ENCODE peak calls at places on chromosomes 7 and 10, in six cellular contexts. R is IMR-90, N is SJSA1, E is NT2/D1, W is K562, O is neural progenitor cell. A is an unnamed sample. For H3K4me1, the result is how much of the 10 kb centered on the place peaks cover.

GRCh38 chr10:60236869-60237524 is 152.7 kb downstream of the ANK3 start:
- DNase-seq in E (no peak), O (no peak), R (no peak), N (no peak), W (no peak), A (peak)

GRCh38 chr10:106513328-106513727 is 651.2 kb downstream of the SORCS1 start:
- DNase-seq in O (no peak), R (peak), E (no peak), W (no peak), N (no peak), A (peak)

GRCh38 chr7:28754027-28754426 is 204.1 kb downstream of the TRIL start:
- DNase-seq in N (no peak), W (no peak), R (peak), O (peak), E (no peak), A (peak)

GRCh38 chr7:87354749-87355148 is 9.3 kb downstream of the CROT start:
- DNase-seq in N (no peak), R (peak), W (no peak), E (peak), O (peak), A (peak)

GRCh38 chr10:80177781-80178636 is 27.3 kb downstream of the ANXA11 start:
- DNase-seq in R (peak), O (no peak), N (no peak), W (no peak), E (no peak), A (no peak)

GRCh38 chr10:113463777-113464176 is 89.1 kb upstream of the HABP2 start:
- DNase-seq in R (peak), W (no peak), E (no peak), N (no peak), O (no peak), A (peak)

GRCh38 chr7:156764016-156764669 is 123.6 kb downstream of the RNF32 start:
- DNase-seq in E (peak), O (peak), N (no peak), R (peak), W (peak), A (peak)

GRCh38 chr10:32890444-32890843 is 67.6 kb downstream of the ITGB1 start:
- DNase-seq in W (no peak), R (no peak), O (no peak), E (no peak), N (no peak), A (no peak)

GRCh38 chr7:42991024-42991423 is 58.8 kb downstream of the MRPL32 start:
- DNase-seq in O (no peak), N (no peak), W (no peak), R (no peak), E (no peak), A (no peak)

GRCh38 chr10:62327897-62328296 is 46.3 kb upstream of the ZNF365 start:
- DNase-seq in N (peak), W (no peak), O (no peak), R (no peak), E (no peak), A (no peak)

GRCh38 chr10:7488418-7488829 is 77.6 kb upstream of the SFMBT2 start:
- DNase-seq in R (peak), W (no peak), N (peak), E (no peak), O (no peak), A (peak)

GRCh38 chr7:30238721-30239441 is 45.5 kb upstream of the ZNRF2 start:
- DNase-seq in W (no peak), O (no peak), R (no peak), E (no peak), N (peak), A (peak)

GRCh38 chr7:131107343-131108211 is 220.1 kb upstream of the MKLN1 start:
- DNase-seq in N (peak), E (no peak), R (peak), O (peak), W (peak), A (peak)

GRCh38 chr7:27175626-27176342 is 1.7 kb upstream of the HOXA10 start:
- DNase-seq in E (no peak), N (peak), O (no peak), W (no peak), R (no peak), A (no peak)

GRCh38 chr7:67493386-67493785 is 496.8 kb downstream of the TYW1 start:
- DNase-seq in O (no peak), E (no peak), W (no peak), N (no peak), R (no peak), A (no peak)

GRCh38 chr7:29622335-29623265 is 59.0 kb downstream of the PRR15 start:
- DNase-seq in R (peak), W (no peak), O (no peak), E (no peak), N (peak), A (no peak)

GRCh38 chr7:83819911-83820310 is 171.0 kb upstream of the SEMA3E start:
- DNase-seq in N (no peak), E (peak), R (no peak), O (peak), W (no peak), A (no peak)

GRCh38 chr7:88597941-88598425 is 161.5 kb upstream of the ZNF804B start:
- DNase-seq in O (no peak), N (no peak), W (no peak), R (no peak), E (no peak), A (no peak)

GRCh38 chr10:75071756-75072155 is 39.7 kb upstream of the SAMD8 start:
- DNase-seq in W (no peak), N (no peak), O (no peak), E (no peak), R (no peak), A (no peak)

GRCh38 chr7:77439572-77439971 is 23.4 kb upstream of the GSAP start:
- DNase-seq in N (peak), R (no peak), E (no peak), W (no peak), O (peak), A (peak)

GRCh38 chr10:8238989-8239388 is 184.5 kb downstream of the GATA3 start:
- DNase-seq in N (no peak), R (no peak), W (no peak), E (no peak), O (no peak), A (no peak)

GRCh38 chr10:74748632-74749031 is 77.8 kb upstream of the KAT6B start:
- DNase-seq in W (no peak), O (peak), E (no peak), R (no peak), N (no peak), A (no peak)

GRCh38 chr10:7679256-7679655 is 12.5 kb upstream of the ITIH5 start:
- DNase-seq in E (no peak), O (no peak), W (no peak), R (no peak), N (no peak), A (no peak)

DNA sequence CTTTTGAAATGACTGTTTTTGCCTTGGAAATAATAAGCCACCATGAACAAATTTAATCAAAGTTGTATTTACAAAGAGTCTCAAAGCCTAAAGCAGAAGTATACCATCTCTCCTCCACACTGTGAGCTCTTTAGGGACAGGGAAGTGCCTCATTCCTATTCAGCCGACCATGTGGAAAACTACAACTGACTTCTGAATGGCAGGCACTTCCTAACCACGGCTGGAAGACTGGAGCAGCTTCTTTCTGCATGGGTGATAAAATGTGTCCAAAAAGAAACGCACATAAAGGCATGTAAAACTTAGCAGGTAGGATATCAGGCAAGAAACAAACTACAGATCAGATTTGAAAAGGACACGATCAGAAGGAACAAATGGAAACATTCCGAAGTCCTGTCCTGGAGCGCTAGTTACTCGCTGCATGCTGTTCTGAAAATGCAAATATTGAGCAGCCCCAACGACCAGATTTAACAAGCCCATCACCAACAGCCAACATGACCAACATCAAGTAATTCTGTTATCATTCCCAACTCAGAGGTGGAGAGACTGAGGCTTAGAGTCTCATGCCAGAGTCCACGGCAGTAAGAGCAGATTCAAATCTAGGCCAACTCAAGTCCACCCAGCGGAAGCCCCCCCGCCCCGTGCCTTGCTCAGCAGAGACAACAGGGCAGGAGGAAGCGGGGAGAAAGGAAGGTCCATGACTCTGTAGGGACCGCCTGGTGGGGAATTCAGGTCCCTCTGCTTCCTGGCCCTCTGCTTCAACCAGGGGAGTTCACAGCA is 26.5 kb downstream of the CTBP2 start:
- DNase-seq in R (no peak), O (peak), E (no peak), W (no peak), N (no peak), A (no peak)
- H3K4me1 ChIP-seq in R (under half), O (half or more), E (under half), W (under half), N (under half), A (under half)

GRCh38 chr7:143408247-143408685 is 390 bp downstream of the EPHA1 start:
- DNase-seq in O (peak), W (no peak), R (no peak), E (no peak), N (no peak), A (no peak)
- H3K4me1 ChIP-seq in O (under half), W (under half), R (under half), E (under half), N (under half), A (under half)

GRCh38 chr7:137934941-137935848 is 66.7 kb downstream of the CREB3L2 start:
- DNase-seq in E (no peak), W (no peak), R (no peak), O (no peak), N (no peak), A (no peak)

GRCh38 chr7:137931823-137932222 is 70.1 kb downstream of the CREB3L2 start:
- DNase-seq in E (no peak), W (no peak), O (no peak), R (no peak), N (no peak), A (no peak)

GRCh38 chr7:137934176-137934826 is 67.6 kb downstream of the CREB3L2 start:
- DNase-seq in W (no peak), O (no peak), N (no peak), E (no peak), R (no peak), A (no peak)

GRCh38 chr7:137932881-137933269 is 69.0 kb downstream of the CREB3L2 start:
- DNase-seq in W (no peak), N (no peak), O (no peak), E (no peak), R (peak), A (no peak)

GRCh38 chr7:137933270-137934017 is 68.4 kb downstream of the CREB3L2 start:
- DNase-seq in W (peak), N (peak), R (peak), E (no peak), O (no peak), A (peak)
- H3K4me1 ChIP-seq in W (under half), N (under half), R (under half), E (under half), O (under half), A (under half)

DNA sequence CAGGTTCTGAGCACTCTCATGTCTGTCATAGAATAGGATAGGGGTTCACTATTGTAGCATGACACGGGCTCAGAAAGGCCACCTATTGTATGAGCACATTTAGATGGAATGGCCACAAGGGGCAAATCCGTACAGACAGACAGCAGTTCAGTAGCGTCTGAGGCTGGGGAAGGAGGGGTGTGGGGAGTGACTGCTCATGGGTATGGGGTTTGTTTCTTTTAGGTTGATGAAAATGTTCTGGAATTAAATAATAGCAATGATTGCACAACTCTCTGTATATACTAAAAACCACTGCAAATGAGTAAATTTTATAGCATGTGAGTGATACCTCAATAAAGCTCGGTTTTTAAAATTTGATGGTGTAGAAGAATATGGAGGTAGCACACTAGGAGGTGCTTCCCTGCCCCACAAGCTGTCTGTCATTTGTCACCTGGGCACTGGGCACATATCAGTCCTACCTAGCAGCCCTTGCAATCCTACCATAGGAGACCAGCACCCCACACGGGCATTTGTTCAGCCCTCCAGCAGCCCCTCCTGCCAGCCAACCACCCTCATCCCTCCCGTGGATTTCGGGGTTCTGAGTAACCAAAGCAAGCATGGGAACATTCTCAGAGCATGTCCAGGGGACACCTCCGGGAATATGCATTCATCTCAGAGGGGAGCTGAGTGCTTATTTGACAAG is 35.2 kb downstream of the KCNMA1 start:
- DNase-seq in W (peak), O (no peak), E (no peak), N (no peak), R (peak), A (no peak)
- H3K4me1 ChIP-seq in W (under half), O (under half), E (under half), N (under half), R (under half), A (under half)

GRCh38 chr10:93844979-93845626 is 48.7 kb upstream of the SLC35G1 start:
- DNase-seq in E (no peak), O (no peak), N (no peak), W (no peak), R (no peak), A (peak)
- H3K4me1 ChIP-seq in E (under half), O (under half), N (under half), W (under half), R (under half), A (under half)

A was measured in SJCRH30.